ENCODE peak calls at places on chromosomes 12 and 14, in four cellular contexts. One of them, this sample, is unnamed.

GRCh38 chr14:36223558-36223957 is 47.0 kb upstream of the PTCSC3 start:
- DNase-seq in K562: peak
- DNase-seq in H1: no peak
- DNase-seq in A549: no peak
- DNase-seq in this sample: no peak

GRCh38 chr12:94618995-94619695 is 31.2 kb downstream of the TMCC3 start:
- DNase-seq in K562: no peak
- DNase-seq in A549: no peak
- DNase-seq in H1: no peak
- DNase-seq in this sample: no peak

GRCh38 chr12:14716848-14717444 is 20.5 kb upstream of the GUCY2C start:
- DNase-seq in A549: peak
- DNase-seq in K562: peak
- DNase-seq in H1: no peak
- DNase-seq in this sample: peak

GRCh38 chr12:46153267-46153872 is 115.5 kb downstream of the SLC38A1 start:
- DNase-seq in A549: peak
- DNase-seq in H1: no peak
- DNase-seq in K562: peak
- DNase-seq in this sample: peak

GRCh38 chr12:55659486-55660385 is 23.0 kb downstream of the OR10P1 start:
- DNase-seq in K562: peak
- DNase-seq in H1: no peak
- DNase-seq in A549: no peak
- DNase-seq in this sample: peak

GRCh38 chr14:71711619-71712018 is 220.6 kb upstream of the RGS6 start:
- DNase-seq in K562: no peak
- DNase-seq in H1: no peak
- DNase-seq in A549: no peak
- DNase-seq in this sample: no peak

GRCh38 chr12:116354950-116355779 is 77.7 kb upstream of the MED13L start:
- DNase-seq in H1: no peak
- DNase-seq in K562: peak
- DNase-seq in A549: no peak
- DNase-seq in this sample: no peak

GRCh38 chr12:78864483-78865296 is at the start of gene SYT1:
- DNase-seq in A549: peak
- DNase-seq in H1: peak
- DNase-seq in K562: no peak
- DNase-seq in this sample: no peak

GRCh38 chr12:25648460-25648859 is 95.4 kb upstream of the LMNTD1 start:
- DNase-seq in A549: peak
- DNase-seq in K562: no peak
- DNase-seq in H1: no peak
- DNase-seq in this sample: no peak

GRCh38 chr12:94148841-94149780 is 734 bp downstream of the PLXNC1 start:
- DNase-seq in A549: peak
- DNase-seq in H1: peak
- DNase-seq in K562: no peak
- DNase-seq in this sample: no peak

GRCh38 chr12:47905313-47905730 is 528 bp upstream of the VDR start:
- DNase-seq in A549: no peak
- DNase-seq in H1: no peak
- DNase-seq in K562: peak
- DNase-seq in this sample: no peak

GRCh38 chr12:100101000-100101399 is 41.7 kb downstream of the BLTP3B start:
- DNase-seq in A549: no peak
- DNase-seq in K562: no peak
- DNase-seq in H1: no peak
- DNase-seq in this sample: no peak

GRCh38 chr12:132441871-132442863 is 47.8 kb upstream of the FBRSL1 start:
- DNase-seq in A549: no peak
- DNase-seq in H1: no peak
- DNase-seq in K562: no peak
- DNase-seq in this sample: no peak

GRCh38 chr14:39383026-39383626 is 49.1 kb downstream of the FBXO33 start:
- DNase-seq in K562: no peak
- DNase-seq in H1: no peak
- DNase-seq in A549: no peak
- DNase-seq in this sample: no peak

GRCh38 chr12:111031956-111032919 is 111.9 kb upstream of the MYL2 start:
- DNase-seq in A549: no peak
- DNase-seq in K562: no peak
- DNase-seq in H1: no peak
- DNase-seq in this sample: no peak

GRCh38 chr12:12214635-12215131 is 52.2 kb downstream of the LRP6 start:
- DNase-seq in A549: no peak
- DNase-seq in K562: peak
- DNase-seq in H1: no peak
- DNase-seq in this sample: peak

GRCh38 chr12:63980211-63980610 is 135.7 kb downstream of the SRGAP1 start:
- DNase-seq in H1: no peak
- DNase-seq in A549: no peak
- DNase-seq in K562: no peak
- DNase-seq in this sample: no peak
- TF ChIP-seq JUN in H1: no peak
- TF ChIP-seq JUN in A549: no peak
- TF ChIP-seq JUN in K562: no peak
- TF ChIP-seq JUN in this sample: no peak

DNA sequence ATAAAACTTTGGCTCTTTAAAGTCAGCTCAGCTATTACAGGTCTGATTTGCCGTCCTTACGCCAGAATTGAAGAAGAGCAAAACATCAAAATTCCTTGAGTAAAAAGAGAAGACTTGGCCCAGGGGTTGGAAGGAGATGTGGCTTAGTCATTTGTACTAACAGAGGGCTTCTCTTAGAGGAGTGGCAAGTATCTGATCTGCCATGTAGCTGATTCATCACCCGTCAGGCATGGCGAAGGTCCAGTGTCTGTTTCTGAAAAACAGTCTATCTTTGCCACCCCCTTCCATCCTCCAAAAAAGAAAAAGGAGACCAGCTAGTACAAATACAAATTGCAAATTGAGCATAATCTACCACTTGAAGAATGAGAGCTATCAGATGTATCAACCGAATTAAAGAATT is 91.9 kb downstream of the RAD52 start:
- DNase-seq in H1: no peak
- DNase-seq in A549: peak
- DNase-seq in K562: no peak
- DNase-seq in this sample: no peak
- TF ChIP-seq CEBPB in H1: no peak
- TF ChIP-seq CEBPB in A549: no peak
- TF ChIP-seq CEBPB in K562: no peak
- TF ChIP-seq CEBPB in this sample: no peak

GRCh38 chr12:32089156-32089950 is 17.3 kb upstream of the BICD1 start:
- DNase-seq in H1: no peak
- DNase-seq in A549: no peak
- DNase-seq in K562: no peak
- DNase-seq in this sample: no peak
- TF ChIP-seq JUN in H1: no peak
- TF ChIP-seq JUN in A549: no peak
- TF ChIP-seq JUN in K562: no peak
- TF ChIP-seq JUN in this sample: no peak

DNA sequence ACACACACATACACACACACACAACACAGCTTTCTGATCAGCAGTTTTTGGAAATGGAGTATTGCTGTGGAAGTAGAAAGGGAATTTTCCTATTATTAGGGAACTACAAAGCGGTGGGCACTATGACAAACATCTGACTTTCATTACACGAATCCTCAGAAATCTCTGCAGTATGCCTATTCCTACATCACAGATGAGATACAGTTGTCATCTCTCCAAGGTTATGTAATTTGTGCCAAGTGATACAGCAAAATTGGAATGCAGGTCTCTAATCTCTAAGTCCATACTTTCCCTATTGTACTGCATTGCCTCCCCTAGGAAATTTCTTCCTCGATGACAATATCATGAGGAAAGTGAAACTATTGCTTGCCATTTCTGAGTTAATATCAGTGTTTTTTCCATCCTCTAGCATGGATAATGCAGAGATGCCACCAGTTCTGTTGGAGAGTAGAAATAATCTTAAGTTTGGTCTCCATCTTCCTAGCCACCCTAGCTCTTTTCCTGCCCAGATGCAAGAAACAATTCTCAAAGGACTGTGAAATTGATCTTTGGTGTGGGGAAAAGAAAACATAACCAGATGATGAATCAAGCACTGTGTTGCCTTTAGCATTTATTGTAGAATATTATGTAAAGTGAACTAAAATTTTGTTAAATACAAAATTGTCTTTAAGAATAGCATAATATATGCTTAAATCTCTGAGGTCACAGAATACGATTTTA is 94.7 kb downstream of the ERGIC2 start:
- DNase-seq in H1: no peak
- DNase-seq in K562: no peak
- DNase-seq in A549: no peak
- DNase-seq in this sample: no peak
- TF ChIP-seq CEBPB in H1: no peak
- TF ChIP-seq CEBPB in K562: no peak
- TF ChIP-seq CEBPB in A549: no peak
- TF ChIP-seq CEBPB in this sample: no peak

GRCh38 chr12:101945361-101946232 is 68.2 kb downstream of the DRAM1 start:
- DNase-seq in A549: no peak
- DNase-seq in K562: no peak
- DNase-seq in H1: no peak
- DNase-seq in this sample: peak
- TF ChIP-seq JUN in A549: no peak
- TF ChIP-seq JUN in K562: no peak
- TF ChIP-seq JUN in H1: no peak
- TF ChIP-seq JUN in this sample: no peak

This sample was measured in HepG2.